ENCODE peak calls at places on chromosomes 4 and X, in five cellular contexts. One of them, this sample, is unnamed.

GRCh38 chr4:51932261-51932660 is 87.9 kb downstream of the LRRC66 start:
- DNase-seq in ovary: no peak
- DNase-seq in NCI-H524: no peak
- DNase-seq in activated CD4-positive, alpha-beta T cell treated with anti-CD3 and anti-CD28 coated beads, Interleukin-2, amount 10 ng/mL, durations not matched to agents 7 days and 5 days: no peak
- DNase-seq in A549: no peak
- DNase-seq in this sample: no peak

GRCh38 chr4:158949094-158949493 is 153.8 kb upstream of the RAPGEF2 start:
- DNase-seq in activated CD4-positive, alpha-beta T cell treated with anti-CD3 and anti-CD28 coated beads, Interleukin-2, amount 10 ng/mL, durations not matched to agents 7 days and 5 days: no peak
- DNase-seq in A549: no peak
- DNase-seq in ovary: no peak
- DNase-seq in NCI-H524: no peak
- DNase-seq in this sample: no peak

GRCh38 chrX:12118134-12118533 is 20.1 kb upstream of the FRMPD4 start:
- DNase-seq in A549: no peak
- DNase-seq in ovary: no peak
- DNase-seq in activated CD4-positive, alpha-beta T cell treated with anti-CD3 and anti-CD28 coated beads, Interleukin-2, amount 10 ng/mL, durations not matched to agents 7 days and 5 days: no peak
- DNase-seq in NCI-H524: peak; percentile 61
- DNase-seq in this sample: no peak

GRCh38 chr4:17347445-17347844 is 164.4 kb downstream of the QDPR start:
- DNase-seq in ovary: no peak
- DNase-seq in NCI-H524: peak; percentile 28
- DNase-seq in activated CD4-positive, alpha-beta T cell treated with anti-CD3 and anti-CD28 coated beads, Interleukin-2, amount 10 ng/mL, durations not matched to agents 7 days and 5 days: peak; percentile 51
- DNase-seq in A549: peak; percentile 3
- DNase-seq in this sample: no peak

GRCh38 chrX:140091276-140091886 is 126.1 kb upstream of the CXorf66 start:
- DNase-seq in A549: peak; percentile 1
- DNase-seq in activated CD4-positive, alpha-beta T cell treated with anti-CD3 and anti-CD28 coated beads, Interleukin-2, amount 10 ng/mL, durations not matched to agents 7 days and 5 days: peak; percentile 16
- DNase-seq in NCI-H524: peak; percentile 44
- DNase-seq in ovary: no peak
- DNase-seq in this sample: peak; percentile 57

GRCh38 chr4:4425696-4426095 is 38.8 kb downstream of the NSG1 start:
- DNase-seq in A549: no peak
- DNase-seq in activated CD4-positive, alpha-beta T cell treated with anti-CD3 and anti-CD28 coated beads, Interleukin-2, amount 10 ng/mL, durations not matched to agents 7 days and 5 days: no peak
- DNase-seq in ovary: no peak
- DNase-seq in NCI-H524: no peak
- DNase-seq in this sample: no peak

GRCh38 chrX:42530027-42530426 is 247.9 kb downstream of the PPP1R2C start:
- DNase-seq in A549: no peak
- DNase-seq in NCI-H524: peak; percentile 30
- DNase-seq in activated CD4-positive, alpha-beta T cell treated with anti-CD3 and anti-CD28 coated beads, Interleukin-2, amount 10 ng/mL, durations not matched to agents 7 days and 5 days: no peak
- DNase-seq in ovary: no peak
- DNase-seq in this sample: no peak

GRCh38 chr4:169225812-169226211 is 44.9 kb downstream of the SH3RF1 start:
- DNase-seq in activated CD4-positive, alpha-beta T cell treated with anti-CD3 and anti-CD28 coated beads, Interleukin-2, amount 10 ng/mL, durations not matched to agents 7 days and 5 days: no peak
- DNase-seq in NCI-H524: no peak
- DNase-seq in A549: no peak
- DNase-seq in ovary: no peak
- DNase-seq in this sample: no peak

GRCh38 chr4:154911608-154912098 is 130.6 kb downstream of the RBM46 start:
- DNase-seq in NCI-H524: no peak
- DNase-seq in activated CD4-positive, alpha-beta T cell treated with anti-CD3 and anti-CD28 coated beads, Interleukin-2, amount 10 ng/mL, durations not matched to agents 7 days and 5 days: no peak
- DNase-seq in A549: no peak
- DNase-seq in ovary: no peak
- DNase-seq in this sample: no peak

GRCh38 chr4:182261651-182262223 is 18.5 kb downstream of the TENM3 start:
- DNase-seq in NCI-H524: no peak
- DNase-seq in ovary: no peak
- DNase-seq in A549: no peak
- DNase-seq in activated CD4-positive, alpha-beta T cell treated with anti-CD3 and anti-CD28 coated beads, Interleukin-2, amount 10 ng/mL, durations not matched to agents 7 days and 5 days: no peak
- DNase-seq in this sample: no peak

GRCh38 chr4:43843501-43843900 is 605.1 kb downstream of the KCTD8 start:
- DNase-seq in A549: no peak
- DNase-seq in NCI-H524: no peak
- DNase-seq in ovary: no peak
- DNase-seq in activated CD4-positive, alpha-beta T cell treated with anti-CD3 and anti-CD28 coated beads, Interleukin-2, amount 10 ng/mL, durations not matched to agents 7 days and 5 days: no peak
- DNase-seq in this sample: no peak

GRCh38 chrX:101230636-101231035 is 11.1 kb downstream of the DRP2 start:
- DNase-seq in NCI-H524: no peak
- DNase-seq in A549: no peak
- DNase-seq in activated CD4-positive, alpha-beta T cell treated with anti-CD3 and anti-CD28 coated beads, Interleukin-2, amount 10 ng/mL, durations not matched to agents 7 days and 5 days: no peak
- DNase-seq in ovary: no peak
- DNase-seq in this sample: no peak

GRCh38 chr4:138078264-138078663 is 163.9 kb downstream of the SLC7A11 start:
- DNase-seq in A549: no peak
- DNase-seq in activated CD4-positive, alpha-beta T cell treated with anti-CD3 and anti-CD28 coated beads, Interleukin-2, amount 10 ng/mL, durations not matched to agents 7 days and 5 days: no peak
- DNase-seq in ovary: no peak
- DNase-seq in NCI-H524: no peak
- DNase-seq in this sample: no peak

GRCh38 chr4:2241410-2242353 is at the start of the genes HAUS3 and POLN:
- DNase-seq in A549: peak; percentile 87
- DNase-seq in NCI-H524: peak; percentile 95
- DNase-seq in activated CD4-positive, alpha-beta T cell treated with anti-CD3 and anti-CD28 coated beads, Interleukin-2, amount 10 ng/mL, durations not matched to agents 7 days and 5 days: peak; percentile 99
- DNase-seq in ovary: peak; percentile 99
- DNase-seq in this sample: peak; percentile 97

GRCh38 chr4:153337686-153338085 is 6.8 kb upstream of the MND1 start:
- DNase-seq in ovary: peak; percentile 27
- DNase-seq in activated CD4-positive, alpha-beta T cell treated with anti-CD3 and anti-CD28 coated beads, Interleukin-2, amount 10 ng/mL, durations not matched to agents 7 days and 5 days: no peak
- DNase-seq in A549: no peak
- DNase-seq in NCI-H524: no peak
- DNase-seq in this sample: no peak

GRCh38 chrX:20668550-20668949 is 401.8 kb upstream of the RPS6KA3 start:
- DNase-seq in NCI-H524: no peak
- DNase-seq in A549: no peak
- DNase-seq in activated CD4-positive, alpha-beta T cell treated with anti-CD3 and anti-CD28 coated beads, Interleukin-2, amount 10 ng/mL, durations not matched to agents 7 days and 5 days: no peak
- DNase-seq in ovary: no peak
- DNase-seq in this sample: no peak